ENCODE peak calls at places on chromosomes 2 and 18, in four cellular contexts. O is fibroblast of the aortic adventitia, G is ovary, X is GM23338. K is an unnamed sample.

GRCh38 chr2:42171396-42171971 is 2.3 kb downstream of the EML4 start:
- DNase-seq in O (peak), G (no peak), X (peak), K (no peak)

GRCh38 chr2:177693658-177694334 is 301.2 kb downstream of the AGPS start:
- DNase-seq in O (peak), G (no peak), X (no peak), K (no peak)

GRCh38 chr18:69358197-69358895 is 42.3 kb upstream of the DOK6 start:
- DNase-seq in O (no peak), G (no peak), X (no peak), K (no peak)

GRCh38 chr2:39325966-39326365 is 82.2 kb upstream of the CDKL4 start:
- DNase-seq in O (no peak), G (no peak), X (no peak), K (no peak)

GRCh38 chr2:71700880-71701397 is 247.6 kb downstream of the DYSF start:
- DNase-seq in O (peak), G (peak), X (no peak), K (no peak)

GRCh38 chr18:55781481-55781957 is 193.5 kb upstream of the TCF4 start:
- DNase-seq in O (peak), G (peak), X (peak), K (no peak)

GRCh38 chr2:57850415-57851130 is 196.0 kb upstream of the VRK2 start:
- DNase-seq in O (no peak), G (no peak), X (no peak), K (no peak)

GRCh38 chr2:128381001-128381938 is 62.6 kb upstream of the HS6ST1 start:
- DNase-seq in O (no peak), G (no peak), X (no peak), K (no peak)

GRCh38 chr2:226554726-226555125 is 244.9 kb downstream of the IRS1 start:
- DNase-seq in O (peak), G (no peak), X (no peak), K (no peak)

GRCh38 chr2:232999354-232999753 is 13.7 kb downstream of the NGEF start:
- DNase-seq in O (no peak), G (no peak), X (peak), K (no peak)

GRCh38 chr2:157627594-157628281 is 926 bp downstream of the ACVR1C start:
- DNase-seq in O (peak), G (no peak), X (peak), K (no peak)

GRCh38 chr18:8424917-8425725 is 184.1 kb upstream of the RAB12 start:
- DNase-seq in O (peak), G (no peak), X (no peak), K (no peak)

GRCh38 chr2:210224660-210225460 is at the start of gene ACADL:
- DNase-seq in O (peak), G (peak), X (peak), K (peak)

GRCh38 chr18:33839452-33840225 is 261.6 kb downstream of the ASXL3 start:
- DNase-seq in O (peak), G (no peak), X (peak), K (no peak)
- TF ChIP-seq CTCF in O (peak), G (no peak), X (peak), K (peak)

GRCh38 chr2:111900859-111901258 is 2.5 kb downstream of the MERTK start:
- DNase-seq in O (peak), G (no peak), X (peak), K (no peak)
- TF ChIP-seq CTCF in O (peak), G (peak), X (peak), K (peak)

GRCh38 chr2:63853527-63854310 is 12.0 kb downstream of the UGP2 start:
- DNase-seq in O (peak), G (no peak), X (peak), K (no peak)
- TF ChIP-seq CTCF in O (no peak), G (no peak), X (no peak), K (no peak)

DNA sequence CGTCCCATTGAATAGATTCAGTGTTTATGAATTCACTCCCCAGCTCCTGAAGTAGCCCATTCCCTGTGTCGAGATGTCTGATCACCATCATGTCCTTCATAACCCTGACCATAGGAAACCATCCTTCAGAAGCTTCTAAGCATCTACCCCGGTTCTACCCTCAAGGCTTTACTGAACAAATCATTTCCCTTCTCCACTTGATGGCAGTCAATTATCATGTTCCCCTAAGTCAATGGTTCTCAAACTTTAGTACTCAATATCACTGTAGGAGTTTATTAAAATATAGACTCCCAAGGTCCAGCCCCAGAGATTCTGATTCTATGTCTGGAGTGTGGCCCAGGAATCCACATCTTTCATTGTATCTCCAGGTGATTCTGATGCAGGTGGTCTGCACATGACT is 228.4 kb upstream of the SP5 start:
- DNase-seq in O (no peak), G (no peak), X (no peak), K (no peak)
- TF ChIP-seq CTCF in O (no peak), G (no peak), X (peak), K (no peak)

K was measured in progenitor cell of endocrine pancreas.